ENCODE peak calls at places on chromosomes 1 and 21, in eight cellular contexts. J, G, E, X, T, Q, I and K are unnamed samples. For H3K9me3, the result is how much of the 10 kb centered on the place peaks cover.

GRCh38 chr1:24742090-24742938 is 2.9 kb upstream of the CLIC4 start:
- DNase-seq in I (no peak), J (no peak), E (no peak), G (no peak), Q (no peak), T (peak), X (no peak), K (no peak)

GRCh38 chr1:241323510-241323909 is 33.5 kb downstream of the RGS7 start:
- DNase-seq in T (peak), I (no peak), X (no peak), Q (no peak), E (peak), J (no peak), G (no peak), K (no peak)

GRCh38 chr1:33147997-33148314 is 33.9 kb downstream of the TRIM62 start:
- DNase-seq in X (no peak), I (no peak), G (no peak), E (peak), T (no peak), Q (no peak), J (no peak), K (no peak)

GRCh38 chr1:204716687-204717086 is 31.1 kb upstream of the LRRN2 start:
- DNase-seq in Q (no peak), E (no peak), T (no peak), X (no peak), G (no peak), I (no peak), J (no peak), K (no peak)

GRCh38 chr21:23471877-23472276 is 2135.4 kb downstream of the MRPL39 start:
- DNase-seq in Q (no peak), I (no peak), J (no peak), G (no peak), X (no peak), T (no peak), E (no peak), K (no peak)

GRCh38 chr1:214920337-214920736 is 162.2 kb upstream of the KCNK2 start:
- DNase-seq in X (no peak), E (peak), G (no peak), J (no peak), Q (no peak), I (no peak), T (no peak), K (no peak)

GRCh38 chr1:37476460-37477197 is 2.2 kb downstream of the ZC3H12A start:
- DNase-seq in G (peak), I (no peak), X (no peak), E (no peak), Q (peak), T (peak), J (peak), K (peak)

GRCh38 chr21:31873275-31873695 is 465 bp downstream of the HUNK start:
- DNase-seq in X (no peak), T (no peak), J (no peak), E (peak), Q (no peak), G (no peak), I (no peak), K (peak)

GRCh38 chr1:55062801-55063561 is 23.6 kb downstream of the PCSK9 start:
- DNase-seq in E (no peak), J (no peak), Q (no peak), I (no peak), T (no peak), G (no peak), X (no peak), K (peak)

GRCh38 chr21:46295177-46295711 is 9.1 kb downstream of the YBEY start:
- DNase-seq in X (peak), Q (no peak), T (peak), E (peak), I (no peak), J (peak), G (no peak), K (no peak)

GRCh38 chr1:23559985-23560755 is 869 bp upstream of the ID3 start:
- DNase-seq in I (no peak), E (peak), T (peak), J (no peak), X (no peak), G (no peak), Q (no peak), K (no peak)

GRCh38 chr1:185735667-185736105 is 1.5 kb downstream of the HMCN1 start:
- DNase-seq in J (no peak), E (no peak), G (no peak), Q (no peak), T (no peak), I (no peak), X (no peak), K (no peak)

GRCh38 chr1:115089443-115090340 is at the start of gene TSPAN2:
- DNase-seq in T (peak), I (peak), J (peak), Q (peak), G (peak), E (peak), X (peak), K (peak)

GRCh38 chr1:234774971-234775370 is 165.0 kb upstream of the IRF2BP2 start:
- DNase-seq in E (no peak), X (no peak), Q (peak), J (no peak), G (no peak), I (no peak), T (peak), K (no peak)

GRCh38 chr1:179168526-179168925 is 61.0 kb downstream of the ABL2 start:
- DNase-seq in T (no peak), X (no peak), G (no peak), E (no peak), J (no peak), Q (no peak), I (no peak), K (no peak)

GRCh38 chr1:109947582-109948284 is 36.8 kb upstream of the AHCYL1 start:
- DNase-seq in T (no peak), Q (no peak), J (no peak), G (no peak), E (no peak), X (no peak), I (no peak), K (no peak)

GRCh38 chr1:150109567-150109966 is 40.1 kb upstream of the PLEKHO1 start:
- DNase-seq in G (no peak), J (no peak), E (no peak), T (no peak), Q (no peak), I (no peak), X (no peak), K (no peak)

GRCh38 chr1:52658795-52659194 is 25.8 kb downstream of the SHISAL2A start:
- DNase-seq in I (no peak), T (no peak), X (no peak), J (no peak), E (no peak), G (no peak), Q (no peak), K (no peak)

GRCh38 chr1:15260418-15261154 is 13.6 kb downstream of the FHAD1 start:
- DNase-seq in G (no peak), J (no peak), X (no peak), E (no peak), Q (no peak), I (no peak), T (peak), K (no peak)

GRCh38 chr1:180785306-180785705 is 127.4 kb upstream of the KIAA1614 start:
- DNase-seq in X (no peak), J (no peak), Q (no peak), E (no peak), G (no peak), T (no peak), I (no peak), K (no peak)

GRCh38 chr1:192506741-192507155 is 68.8 kb upstream of the RGS1 start:
- DNase-seq in I (no peak), J (no peak), T (peak), E (peak), G (no peak), Q (no peak), X (no peak), K (no peak)

GRCh38 chr21:36337099-36337509 is 17.1 kb downstream of the MORC3 start:
- DNase-seq in X (no peak), G (no peak), J (no peak), Q (no peak), E (no peak), I (no peak), T (peak), K (no peak)

GRCh38 chr1:2208309-2209239 is 14.0 kb upstream of the FAAP20 start:
- DNase-seq in I (no peak), E (no peak), G (peak), J (peak), X (no peak), T (peak), Q (peak), K (peak)

GRCh38 chr1:44012411-44012810 is 18.9 kb downstream of the SLC6A9 start:
- DNase-seq in G (no peak), T (no peak), Q (no peak), J (no peak), I (no peak), X (no peak), E (no peak), K (no peak)

GRCh38 chr1:209883341-209883971 is 54.6 kb upstream of the SYT14 start:
- DNase-seq in J (no peak), Q (no peak), I (no peak), T (peak), E (peak), G (no peak), X (peak), K (no peak)

GRCh38 chr1:224258351-224258750 is 71.6 kb downstream of the NVL start:
- DNase-seq in I (no peak), X (no peak), J (no peak), Q (no peak), G (no peak), E (no peak), T (no peak), K (no peak)

GRCh38 chr1:27071049-27071416 is 58.4 kb upstream of the TENT5B start:
- DNase-seq in G (no peak), Q (no peak), X (no peak), E (peak), T (no peak), I (no peak), J (peak), K (peak)

GRCh38 chr1:164630626-164631396 is 71.8 kb downstream of the PBX1 start:
- DNase-seq in E (no peak), Q (no peak), J (no peak), G (no peak), X (no peak), I (no peak), T (peak), K (no peak)

GRCh38 chr21:34004013-34004938 is 69.1 kb upstream of the MRPS6 start:
- DNase-seq in G (no peak), Q (no peak), I (no peak), E (no peak), X (peak), J (no peak), T (peak), K (no peak)

GRCh38 chr1:69567847-69568434 is at the start of gene LRRC7:
- DNase-seq in I (no peak), T (peak), G (no peak), X (no peak), Q (no peak), E (peak), J (no peak), K (peak)

GRCh38 chr21:34147835-34148804 is 74.7 kb downstream of the MRPS6 start:
- DNase-seq in T (peak), Q (peak), G (no peak), X (no peak), E (no peak), I (no peak), J (no peak), K (no peak)

GRCh38 chr1:27574871-27575831 is 28.8 kb downstream of the AHDC1 start:
- DNase-seq in G (no peak), I (no peak), J (peak), T (peak), X (peak), E (peak), Q (peak), K (peak)

GRCh38 chr1:244165021-244165420 is 113.9 kb downstream of the ZBTB18 start:
- DNase-seq in E (no peak), J (no peak), Q (no peak), I (no peak), G (no peak), X (no peak), T (no peak), K (no peak)

GRCh38 chr1:110390096-110390495 is 730 bp downstream of the SLC16A4 start:
- DNase-seq in J (peak), I (no peak), X (no peak), T (peak), Q (peak), G (no peak), E (peak), K (peak)

GRCh38 chr1:6460349-6461236 is 5.4 kb downstream of the TNFRSF25 start:
- DNase-seq in G (no peak), T (no peak), E (no peak), X (no peak), I (peak), J (no peak), Q (no peak), K (peak)
- H3K4me3 ChIP-seq in G (peak), T (no peak), E (no peak), X (no peak), I (peak), J (peak), Q (no peak), K (no peak)

DNA sequence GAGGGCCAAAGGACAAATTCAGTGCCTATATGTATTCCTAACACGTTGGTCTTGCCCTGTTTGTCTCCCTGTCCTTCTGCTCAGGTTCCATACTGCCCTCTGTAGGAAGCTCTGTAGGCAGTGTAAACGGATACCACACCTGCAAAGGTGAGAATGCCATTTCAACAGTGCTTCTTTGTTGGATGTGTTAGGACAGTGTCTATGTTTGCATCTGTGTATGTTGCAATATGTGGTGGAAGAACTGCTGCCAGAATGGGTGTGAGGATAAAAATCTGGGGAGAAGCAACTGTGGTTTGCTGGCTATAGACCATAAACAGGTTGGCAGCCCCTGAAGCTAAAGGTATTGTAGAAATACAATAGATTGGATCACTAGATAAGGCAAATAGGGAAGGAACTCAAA is 113.1 kb upstream of the BMP8A start:
- DNase-seq in I (no peak), G (no peak), T (no peak), E (peak), Q (no peak), J (no peak), X (no peak), K (no peak)
- TF ChIP-seq CTCF in I (no peak), G (no peak), T (no peak), E (peak), Q (no peak), J (peak), X (peak), K (peak)

GRCh38 chr21:7953058-7953457 is 2568.3 kb upstream of the TPTE start:
- DNase-seq in I (no peak), E (no peak), X (no peak), G (no peak), J (no peak), T (no peak), Q (no peak), K (no peak)

GRCh38 chr21:7947422-7947821 is 2574.0 kb upstream of the TPTE start:
- DNase-seq in I (no peak), E (no peak), T (no peak), J (no peak), X (no peak), G (no peak), Q (no peak), K (no peak)

GRCh38 chr21:7957713-7958064 is 2563.7 kb upstream of the TPTE start:
- DNase-seq in E (no peak), G (no peak), Q (no peak), T (no peak), I (no peak), J (no peak), X (no peak), K (no peak)

GRCh38 chr21:7952648-7953047 is 2568.7 kb upstream of the TPTE start:
- DNase-seq in Q (no peak), I (no peak), X (no peak), G (no peak), T (no peak), E (no peak), J (no peak), K (no peak)

DNA sequence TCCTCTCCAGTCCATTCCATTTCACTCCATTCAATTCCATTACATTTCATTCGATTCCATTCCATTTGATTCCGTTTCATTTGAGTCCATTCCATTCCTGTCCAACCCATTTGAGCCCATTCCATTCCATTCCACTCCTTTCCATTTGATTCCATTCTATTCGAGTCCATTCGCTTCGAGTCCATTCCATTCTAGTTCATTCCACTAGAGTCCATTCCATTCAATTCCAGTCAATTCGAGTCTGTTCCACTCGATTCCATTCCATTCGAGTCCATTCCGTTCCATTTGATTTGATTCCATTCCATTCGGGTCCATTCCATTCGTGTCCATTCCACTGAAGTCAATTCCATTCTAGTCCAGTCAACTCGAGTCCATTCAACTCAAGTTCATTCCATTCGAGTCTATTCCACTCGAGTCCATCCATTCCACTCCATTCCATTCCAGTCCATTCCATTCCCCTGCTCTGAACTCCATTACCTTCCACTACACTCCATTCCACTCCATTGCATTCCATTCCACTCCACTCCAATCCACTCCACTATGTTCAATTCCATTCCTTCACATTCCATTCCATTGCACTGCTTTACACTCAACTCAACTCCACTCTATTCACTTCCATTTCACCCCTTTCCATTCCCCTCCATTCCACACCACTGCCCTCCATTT is 2569.4 kb upstream of the TPTE start:
- DNase-seq in X (no peak), G (no peak), T (no peak), Q (no peak), I (no peak), E (no peak), J (no peak), K (no peak)
- H3K9me3 ChIP-seq in X (half or more), G (half or more), T (under half), Q (half or more), I (half or more), E (half or more), J (half or more), K (half or more)

GRCh38 chr1:85091647-85092295 is 43.5 kb upstream of the MCOLN3 start:
- DNase-seq in X (no peak), G (no peak), I (no peak), T (no peak), E (no peak), J (no peak), Q (no peak), K (no peak)
- H3K4me3 ChIP-seq in X (no peak), G (peak), I (peak), T (no peak), E (no peak), J (no peak), Q (no peak), K (peak)

GRCh38 chr1:203527013-203527412 is 33.1 kb downstream of the OPTC start:
- DNase-seq in E (no peak), T (no peak), Q (no peak), I (no peak), X (no peak), J (no peak), G (no peak), K (no peak)
- TF ChIP-seq CTCF in E (no peak), T (no peak), Q (no peak), I (no peak), X (no peak), J (no peak), G (no peak), K (no peak)

DNA sequence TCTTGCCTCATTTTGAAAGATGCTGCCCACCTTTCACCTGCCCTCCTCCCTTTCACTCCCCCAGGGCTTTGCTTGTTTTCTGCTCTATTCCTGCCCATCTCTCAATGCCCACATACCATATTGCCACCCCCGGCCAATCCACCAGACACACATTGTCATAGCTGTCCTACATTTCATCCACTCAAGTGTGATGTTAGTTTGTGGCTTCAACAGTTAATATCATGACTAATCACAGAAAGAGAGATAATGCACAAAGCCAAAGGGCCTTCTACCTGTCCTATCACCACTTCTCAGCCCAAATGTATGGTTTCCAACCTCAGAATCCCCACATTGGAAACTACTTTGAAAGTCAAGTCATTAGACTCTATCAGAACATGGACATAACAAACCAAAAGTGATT is 18.0 kb upstream of the RCSD1 start:
- DNase-seq in G (no peak), E (no peak), T (no peak), Q (no peak), I (no peak), J (no peak), X (no peak), K (no peak)
- H3K9me3 ChIP-seq in G (under half), E (under half), T (under half), Q (under half), I (under half), J (under half), X (under half), K (under half)

GRCh38 chr1:57860931-57861600 is 437.2 kb upstream of the DAB1 start:
- DNase-seq in E (no peak), T (peak), J (no peak), G (no peak), Q (no peak), X (no peak), I (no peak), K (no peak)
- H3K4me3 ChIP-seq in E (no peak), T (no peak), J (no peak), G (no peak), Q (no peak), X (no peak), I (no peak), K (no peak)

GRCh38 chr1:221174598-221174997 is 295.4 kb downstream of the HLX start:
- DNase-seq in J (peak), X (no peak), G (no peak), I (no peak), Q (no peak), T (peak), E (peak), K (no peak)
- TF ChIP-seq CTCF in J (peak), X (no peak), G (no peak), I (no peak), Q (no peak), T (peak), E (peak), K (no peak)

GRCh38 chr1:106207185-106207584 is 849.3 kb upstream of the PRMT6 start:
- DNase-seq in X (no peak), Q (no peak), G (no peak), J (no peak), E (no peak), I (no peak), T (no peak), K (no peak)
- H3K9me3 ChIP-seq in X (under half), Q (under half), G (under half), J (under half), E (under half), I (under half), T (under half), K (under half)

DNA sequence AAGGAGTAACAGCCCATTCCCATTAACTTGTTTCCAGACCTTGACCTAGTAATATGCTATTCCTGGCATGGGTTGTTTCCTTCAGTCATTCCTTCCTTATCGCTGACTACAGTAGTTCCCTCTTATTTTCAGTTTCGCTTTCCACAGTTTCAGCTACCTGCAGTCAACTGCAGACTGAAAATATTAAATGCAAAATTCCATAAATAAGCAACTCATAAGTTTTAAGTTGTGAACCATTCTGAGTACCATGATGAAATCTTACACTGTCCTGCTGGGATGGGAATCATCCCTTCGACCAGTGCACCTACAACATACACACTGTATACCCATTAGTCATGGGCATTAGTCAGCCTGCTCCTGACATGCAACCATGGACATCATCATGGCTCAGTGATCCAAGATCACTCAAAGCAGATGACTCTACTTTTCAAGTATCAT is 66.7 kb downstream of the CCDC30 start:
- DNase-seq in I (no peak), T (peak), J (no peak), G (no peak), Q (no peak), E (no peak), X (no peak), K (no peak)
- H3K4me3 ChIP-seq in I (peak), T (no peak), J (peak), G (peak), Q (no peak), E (no peak), X (no peak), K (peak)